ENCODE peak calls at places on chromosomes 11 and 22, in six cellular contexts. One of them, this sample, is unnamed.

GRCh38 chr11:19561011-19561410 is 151.6 kb upstream of the NAV2 start:
- DNase-seq in HCT116: no peak
- DNase-seq in H1: no peak
- DNase-seq in A549: no peak
- DNase-seq in K562: no peak
- DNase-seq in HepG2: no peak
- DNase-seq in this sample: no peak

GRCh38 chr11:35131760-35132159 is 7.2 kb upstream of the CD44 start:
- DNase-seq in HCT116: no peak
- DNase-seq in H1: no peak
- DNase-seq in A549: no peak
- DNase-seq in K562: no peak
- DNase-seq in HepG2: no peak
- DNase-seq in this sample: no peak

GRCh38 chr11:67463680-67464410 is 5.2 kb downstream of the TMEM134 start:
- DNase-seq in HCT116: peak; percentile 73
- DNase-seq in H1: no peak
- DNase-seq in A549: peak; percentile 91
- DNase-seq in K562: peak; percentile 75
- DNase-seq in HepG2: peak; percentile 52
- DNase-seq in this sample: peak; percentile 90

GRCh38 chr11:70727899-70728620 is 329.7 kb downstream of the CTTN start:
- DNase-seq in HCT116: no peak
- DNase-seq in H1: no peak
- DNase-seq in A549: no peak
- DNase-seq in K562: no peak
- DNase-seq in HepG2: no peak
- DNase-seq in this sample: no peak

GRCh38 chr22:34111210-34111824 is 191.0 kb upstream of the LARGE1 start:
- DNase-seq in HCT116: no peak
- DNase-seq in H1: no peak
- DNase-seq in A549: peak; percentile 13
- DNase-seq in K562: peak; percentile 18
- DNase-seq in HepG2: peak; percentile 22
- DNase-seq in this sample: peak; percentile 43

GRCh38 chr22:31626427-31627150 is 35.4 kb downstream of the PISD start:
- DNase-seq in HCT116: no peak
- DNase-seq in H1: no peak
- DNase-seq in A549: no peak
- DNase-seq in K562: peak; percentile 73
- DNase-seq in HepG2: peak; percentile 58
- DNase-seq in this sample: no peak

GRCh38 chr11:34178422-34178821 is 73.0 kb downstream of the NAT10 start:
- DNase-seq in HCT116: no peak
- DNase-seq in H1: no peak
- DNase-seq in A549: no peak
- DNase-seq in K562: no peak
- DNase-seq in HepG2: no peak
- DNase-seq in this sample: no peak

GRCh38 chr11:2424811-2425495 is 19.4 kb downstream of the TRPM5 start:
- DNase-seq in HCT116: no peak
- DNase-seq in H1: no peak
- DNase-seq in A549: no peak
- DNase-seq in K562: no peak
- DNase-seq in HepG2: no peak
- DNase-seq in this sample: peak; percentile 49

GRCh38 chr11:126282742-126283591 is at the start of gene TIRAP:
- DNase-seq in HCT116: no peak
- DNase-seq in H1: no peak
- DNase-seq in A549: peak; percentile 33
- DNase-seq in K562: peak; percentile 80
- DNase-seq in HepG2: peak; percentile 43
- DNase-seq in this sample: peak; percentile 72

GRCh38 chr11:61826930-61827572 is 1.0 kb upstream of the FADS2 start:
- DNase-seq in HCT116: no peak
- DNase-seq in H1: no peak
- DNase-seq in A549: no peak
- DNase-seq in K562: no peak
- DNase-seq in HepG2: no peak
- DNase-seq in this sample: peak; percentile 88

GRCh38 chr11:61827573-61828378 is at the start of gene FADS2:
- DNase-seq in HCT116: no peak
- DNase-seq in H1: peak; percentile 63
- DNase-seq in A549: peak; percentile 87
- DNase-seq in K562: no peak
- DNase-seq in HepG2: peak; percentile 55
- DNase-seq in this sample: peak; percentile 98

GRCh38 chr11:61829806-61830205 is 1.7 kb downstream of the FADS2 start:
- DNase-seq in HCT116: no peak
- DNase-seq in H1: no peak
- DNase-seq in A549: no peak
- DNase-seq in K562: no peak
- DNase-seq in HepG2: no peak
- DNase-seq in this sample: no peak

GRCh38 chr11:61828629-61829407 is 718 bp downstream of the FADS2 start:
- DNase-seq in HCT116: no peak
- DNase-seq in H1: no peak
- DNase-seq in A549: peak; percentile 75
- DNase-seq in K562: no peak
- DNase-seq in HepG2: no peak
- DNase-seq in this sample: peak; percentile 70

GRCh38 chr11:61828379-61828628 is 204 bp downstream of the FADS2 start:
- DNase-seq in HCT116: no peak
- DNase-seq in H1: no peak
- DNase-seq in A549: no peak
- DNase-seq in K562: no peak
- DNase-seq in HepG2: no peak
- DNase-seq in this sample: no peak
- TF ChIP-seq POLR2A in HCT116: no peak
- TF ChIP-seq POLR2A in H1: no peak
- TF ChIP-seq POLR2A in A549: no peak
- TF ChIP-seq POLR2A in K562: no peak
- TF ChIP-seq POLR2A in HepG2: no peak
- TF ChIP-seq POLR2A in this sample: no peak

DNA sequence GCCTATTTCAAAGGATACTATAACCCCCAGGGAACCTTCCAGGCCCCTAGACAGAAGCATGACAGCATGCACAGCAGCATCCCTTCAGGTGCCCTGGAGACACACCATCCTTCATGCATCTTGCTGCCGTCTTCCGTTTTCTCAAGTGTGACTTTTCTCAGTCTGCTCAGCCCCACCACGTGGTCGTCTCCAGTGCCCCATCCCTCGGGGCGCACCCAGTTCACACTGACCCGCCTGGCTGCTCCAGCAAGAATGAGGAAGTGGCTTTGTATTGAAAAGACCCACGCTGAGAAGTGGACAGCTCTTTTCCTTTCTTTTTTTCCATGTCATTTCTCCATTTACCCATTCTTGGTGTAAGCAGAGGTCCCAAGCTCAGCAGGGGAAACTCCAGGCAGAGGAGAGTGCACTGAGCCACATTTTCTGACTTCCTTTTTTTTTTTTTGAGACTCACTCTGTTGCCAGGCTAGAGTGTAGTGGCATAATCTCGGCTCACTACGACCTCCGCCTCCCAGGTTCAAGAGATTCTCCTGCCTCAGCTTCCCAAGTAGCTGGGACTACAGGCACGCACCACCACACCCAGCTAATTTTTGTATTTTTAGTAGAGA is 14.5 kb downstream of the SERPINH1 start:
- DNase-seq in HCT116: no peak
- DNase-seq in H1: no peak
- DNase-seq in A549: no peak
- DNase-seq in K562: no peak
- DNase-seq in HepG2: no peak
- DNase-seq in this sample: peak; percentile 89
- TF ChIP-seq MAX in HCT116: no peak
- TF ChIP-seq MAX in H1: peak; percentile 92
- TF ChIP-seq MAX in A549: peak; percentile 71
- TF ChIP-seq MAX in K562: peak; percentile 98
- TF ChIP-seq MAX in HepG2: no peak
- TF ChIP-seq MAX in this sample: peak; percentile 98

GRCh38 chr11:121023848-121024751 is at the start of gene TBCEL:
- DNase-seq in HCT116: peak; percentile 56
- DNase-seq in H1: peak; percentile 66
- DNase-seq in A549: peak; percentile 80
- DNase-seq in K562: peak; percentile 81
- DNase-seq in HepG2: peak; percentile 83
- DNase-seq in this sample: peak; percentile 89
- TF ChIP-seq POLR2A in HCT116: peak; percentile 27
- TF ChIP-seq POLR2A in H1: peak; percentile 13
- TF ChIP-seq POLR2A in A549: peak; percentile 8
- TF ChIP-seq POLR2A in K562: peak; percentile 57
- TF ChIP-seq POLR2A in HepG2: no peak
- TF ChIP-seq POLR2A in this sample: peak; percentile 43

GRCh38 chr11:93532285-93532789 is 10.9 kb downstream of the SMCO4 start:
- DNase-seq in HCT116: no peak
- DNase-seq in H1: no peak
- DNase-seq in A549: no peak
- DNase-seq in K562: no peak
- DNase-seq in HepG2: no peak
- DNase-seq in this sample: no peak
- TF ChIP-seq MAX in HCT116: no peak
- TF ChIP-seq MAX in H1: no peak
- TF ChIP-seq MAX in A549: no peak
- TF ChIP-seq MAX in K562: no peak
- TF ChIP-seq MAX in HepG2: no peak
- TF ChIP-seq MAX in this sample: no peak

GRCh38 chr11:57764527-57764926 is 2.9 kb downstream of the CTNND1 start:
- DNase-seq in HCT116: no peak
- DNase-seq in H1: no peak
- DNase-seq in A549: no peak
- DNase-seq in K562: no peak
- DNase-seq in HepG2: no peak
- DNase-seq in this sample: no peak

GRCh38 chr11:57764972-57765371 is 3.4 kb downstream of the CTNND1 start:
- DNase-seq in HCT116: no peak
- DNase-seq in H1: no peak
- DNase-seq in A549: no peak
- DNase-seq in K562: peak; percentile 50
- DNase-seq in HepG2: no peak
- DNase-seq in this sample: no peak

GRCh38 chr11:57763568-57763967 is 2.0 kb downstream of the CTNND1 start:
- DNase-seq in HCT116: no peak
- DNase-seq in H1: no peak
- DNase-seq in A549: peak; percentile 76
- DNase-seq in K562: peak; percentile 40
- DNase-seq in HepG2: peak; percentile 50
- DNase-seq in this sample: no peak

GRCh38 chr11:57761301-57762234 is at the start of gene CTNND1:
- DNase-seq in HCT116: peak; percentile 95
- DNase-seq in H1: peak; percentile 84
- DNase-seq in A549: peak; percentile 99
- DNase-seq in K562: peak; percentile 66
- DNase-seq in HepG2: peak; percentile 97
- DNase-seq in this sample: peak; percentile 86

DNA sequence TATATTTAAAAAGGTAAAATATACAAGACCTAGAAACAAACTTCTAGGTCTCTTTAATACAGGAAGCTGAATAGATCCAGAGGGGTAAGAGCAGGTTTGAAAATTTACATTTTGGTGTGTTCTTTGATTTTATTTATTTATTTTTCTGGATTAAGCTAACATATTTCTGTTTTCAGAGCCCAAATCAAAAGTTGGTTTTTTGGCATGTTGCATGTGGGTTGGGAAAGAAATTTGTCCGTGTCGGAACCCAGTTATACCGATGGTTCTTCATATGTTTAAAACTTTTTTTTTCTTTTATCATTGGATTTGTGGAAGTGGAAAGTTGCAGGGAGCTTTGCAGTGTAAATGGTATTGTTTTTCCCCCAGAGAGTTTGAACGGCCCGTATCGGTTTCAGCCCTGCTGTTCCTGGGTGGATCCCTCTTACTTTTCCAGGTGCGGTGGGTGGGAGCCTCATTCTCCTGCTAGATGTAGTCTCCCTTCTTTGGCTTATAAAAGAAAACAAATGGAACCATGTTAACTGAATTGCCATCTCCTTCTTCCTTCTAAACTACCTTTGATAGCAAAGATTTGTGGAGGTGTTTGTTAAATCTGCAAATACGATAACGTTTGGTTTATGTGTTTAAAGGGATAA is 749 bp downstream of the CTNND1 start:
- DNase-seq in HCT116: no peak
- DNase-seq in H1: no peak
- DNase-seq in A549: peak; percentile 31
- DNase-seq in K562: no peak
- DNase-seq in HepG2: no peak
- DNase-seq in this sample: no peak
- TF ChIP-seq POLR2A in HCT116: no peak
- TF ChIP-seq POLR2A in H1: no peak
- TF ChIP-seq POLR2A in A549: no peak
- TF ChIP-seq POLR2A in K562: no peak
- TF ChIP-seq POLR2A in HepG2: no peak
- TF ChIP-seq POLR2A in this sample: no peak

DNA sequence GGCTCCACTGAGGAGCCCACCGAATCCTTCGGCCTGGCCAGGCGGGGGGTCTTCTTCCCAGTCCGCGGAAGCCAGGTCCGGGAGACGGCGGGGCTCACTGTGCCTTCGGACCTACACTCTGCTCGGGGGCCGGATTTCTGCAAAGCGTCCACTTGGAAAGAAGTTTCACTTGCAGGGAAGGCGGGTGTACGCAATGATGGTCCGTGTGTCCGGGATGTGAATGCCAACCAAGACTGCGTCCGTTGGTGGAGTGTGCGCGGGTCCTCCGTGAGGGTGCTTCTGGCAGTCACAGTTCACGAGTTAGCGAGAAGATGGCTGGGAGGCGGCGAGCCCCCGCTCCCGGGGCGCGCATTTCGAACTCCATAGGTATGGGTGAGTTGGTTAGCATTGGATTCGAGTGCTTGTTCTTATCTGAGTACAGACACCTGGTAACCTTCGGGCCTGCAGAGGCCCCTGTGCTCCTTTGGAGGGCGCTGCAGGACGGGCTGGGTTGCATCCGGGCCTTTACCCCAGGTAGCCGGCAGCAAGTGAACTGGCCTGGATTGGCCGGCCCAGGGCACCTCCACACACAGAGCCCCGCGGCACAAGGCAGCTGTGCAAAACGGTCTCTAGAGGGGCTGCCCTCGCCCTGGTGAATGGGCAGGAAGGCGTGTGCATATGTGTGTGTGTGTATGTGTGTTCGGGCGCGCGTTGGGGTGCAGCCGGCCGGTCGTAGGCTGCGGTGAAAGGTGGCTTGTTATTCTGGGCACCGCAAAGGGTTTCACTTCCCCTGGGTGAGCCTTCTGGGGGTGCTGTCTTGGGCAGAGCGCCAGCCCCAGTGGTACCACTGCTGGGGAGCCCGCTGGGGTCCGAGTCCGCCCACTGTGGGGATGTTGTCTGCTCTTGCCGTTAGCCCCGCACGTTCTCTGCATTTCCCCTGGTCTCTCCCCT is 13.3 kb upstream of the CYP2R1 start:
- DNase-seq in HCT116: no peak
- DNase-seq in H1: peak; percentile 74
- DNase-seq in A549: peak; percentile 29
- DNase-seq in K562: no peak
- DNase-seq in HepG2: no peak
- DNase-seq in this sample: peak; percentile 78
- TF ChIP-seq MAX in HCT116: no peak
- TF ChIP-seq MAX in H1: peak; percentile 65
- TF ChIP-seq MAX in A549: peak; percentile 0
- TF ChIP-seq MAX in K562: no peak
- TF ChIP-seq MAX in HepG2: no peak
- TF ChIP-seq MAX in this sample: no peak

GRCh38 chr11:27330633-27331270 is 32.3 kb downstream of the CCDC34 start:
- DNase-seq in HCT116: no peak
- DNase-seq in H1: no peak
- DNase-seq in A549: no peak
- DNase-seq in K562: no peak
- DNase-seq in HepG2: peak; percentile 84
- DNase-seq in this sample: no peak
- TF ChIP-seq POLR2A in HCT116: no peak
- TF ChIP-seq POLR2A in H1: no peak
- TF ChIP-seq POLR2A in A549: no peak
- TF ChIP-seq POLR2A in K562: no peak
- TF ChIP-seq POLR2A in HepG2: no peak
- TF ChIP-seq POLR2A in this sample: no peak